ENCODE peak calls at places on chromosomes 3 and 15, in seven cellular contexts. S, R, V, P, X, H and O are unnamed samples.

GRCh38 chr15:41544650-41545015 is 576 bp upstream of the RPAP1 start:
- DNase-seq in S (no peak), H (no peak), X (peak), R (peak), V (no peak), P (no peak), O (peak)

GRCh38 chr3:41199866-41200668 is 762 bp downstream of the CTNNB1 start:
- DNase-seq in V (no peak), H (peak), S (peak), R (peak), P (peak), X (peak), O (peak)

GRCh38 chr3:138444104-138444503 is 9.7 kb downstream of the ESYT3 start:
- DNase-seq in P (no peak), R (no peak), X (no peak), S (no peak), H (no peak), V (no peak), O (no peak)

GRCh38 chr3:57060089-57060829 is at the start of gene SPATA12:
- DNase-seq in X (peak), S (no peak), P (no peak), H (no peak), V (no peak), R (peak), O (peak)

GRCh38 chr3:188266581-188267274 is 112.8 kb downstream of the LPP start:
- DNase-seq in P (no peak), R (no peak), H (no peak), X (peak), S (no peak), V (no peak), O (no peak)

GRCh38 chr3:123339302-123339701 is 109.6 kb downstream of the ADCY5 start:
- DNase-seq in R (no peak), S (no peak), H (no peak), X (no peak), P (no peak), V (no peak), O (no peak)

GRCh38 chr15:32717290-32718081 is at the start of gene GREM1:
- DNase-seq in R (no peak), H (no peak), S (no peak), V (no peak), P (no peak), X (peak), O (peak)

GRCh38 chr15:74787251-74788041 is 5.6 kb downstream of the CSK start:
- DNase-seq in R (peak), S (peak), V (peak), H (peak), X (peak), P (peak), O (no peak)

GRCh38 chr3:48119495-48120193 is 68.6 kb downstream of the CDC25A start:
- DNase-seq in V (no peak), P (no peak), H (no peak), S (no peak), X (peak), R (peak), O (no peak)

GRCh38 chr3:107662109-107662477 is 139.3 kb downstream of the BBX start:
- DNase-seq in H (no peak), P (peak), X (peak), R (peak), V (no peak), S (no peak), O (no peak)

GRCh38 chr3:158771577-158771976 is 30.3 kb upstream of the MFSD1 start:
- DNase-seq in P (no peak), R (no peak), V (no peak), X (no peak), S (no peak), H (no peak), O (no peak)

GRCh38 chr3:79973917-79974595 is 206.3 kb upstream of the ROBO1 start:
- DNase-seq in S (no peak), R (no peak), X (no peak), P (no peak), V (no peak), H (no peak), O (no peak)

GRCh38 chr15:36331531-36332275 is 247.7 kb upstream of the CDIN1 start:
- DNase-seq in R (no peak), V (no peak), X (peak), H (no peak), S (no peak), P (no peak), O (no peak)

GRCh38 chr3:186932281-186933181 is 2.2 kb downstream of the ST6GAL1 start:
- DNase-seq in H (no peak), X (no peak), V (no peak), R (no peak), P (peak), S (no peak), O (no peak)

GRCh38 chr3:67509471-67510075 is 144.8 kb downstream of the SUCLG2 start:
- DNase-seq in H (no peak), X (no peak), P (no peak), R (no peak), S (no peak), V (no peak), O (no peak)

GRCh38 chr3:52401021-52401420 is 43.9 kb downstream of the SEMA3G start:
- DNase-seq in V (no peak), X (no peak), S (no peak), H (no peak), R (no peak), P (no peak), O (no peak)

GRCh38 chr15:90592144-90592887 is 62.6 kb downstream of the CRTC3 start:
- DNase-seq in H (no peak), S (no peak), P (no peak), X (peak), R (no peak), V (no peak), O (no peak)